ENCODE peak calls at places on chromosomes 12 and 14, in four cellular contexts. R is fibroblast of mammary gland, D is HCEC 1CT, Q is M059J. N is an unnamed sample.

GRCh38 chr12:117261267-117261666 is 71.0 kb upstream of the FBXO21 start:
- DNase-seq in R (peak), Q (peak), D (peak), N (peak)

GRCh38 chr12:3607821-3608220 is 116.8 kb downstream of the PRMT8 start:
- DNase-seq in D (no peak), R (no peak), Q (no peak), N (no peak)

GRCh38 chr12:101935769-101936741 is 58.7 kb downstream of the DRAM1 start:
- DNase-seq in R (peak), D (peak), Q (peak), N (peak)

GRCh38 chr12:10223208-10223607 is 10.5 kb downstream of the GABARAPL1 start:
- DNase-seq in D (no peak), Q (no peak), R (no peak), N (no peak)

GRCh38 chr12:51000245-51000644 is 25.9 kb downstream of the SLC11A2 start:
- DNase-seq in Q (peak), R (peak), D (peak), N (peak)

GRCh38 chr12:6915023-6915788 is 826 bp downstream of the ENO2 start:
- DNase-seq in R (no peak), D (no peak), Q (no peak), N (no peak)

GRCh38 chr14:84643438-84643837 is 886.5 kb upstream of the FLRT2 start:
- DNase-seq in Q (no peak), R (no peak), D (no peak), N (no peak)

GRCh38 chr12:55712700-55713415 is 3.0 kb upstream of the BLOC1S1 start:
- DNase-seq in Q (no peak), R (no peak), D (no peak), N (no peak)

GRCh38 chr14:94427016-94427613 is 25.5 kb downstream of the SERPINA11 start:
- DNase-seq in Q (no peak), D (no peak), R (no peak), N (no peak)

GRCh38 chr14:75539562-75540478 is 17.6 kb downstream of the BATF start:
- DNase-seq in Q (no peak), D (no peak), R (no peak), N (no peak)

GRCh38 chr12:122908915-122909314 is 13.0 kb upstream of the VPS37B start:
- DNase-seq in R (no peak), Q (no peak), D (no peak), N (no peak)

GRCh38 chr12:128191380-128191779 is 75.6 kb upstream of the TMEM132C start:
- DNase-seq in Q (no peak), R (no peak), D (no peak), N (no peak)

GRCh38 chr14:92724516-92725340 is 23.7 kb downstream of the LGMN start:
- DNase-seq in D (no peak), Q (no peak), R (peak), N (no peak)

GRCh38 chr14:72788972-72789728 is 104.8 kb downstream of the DPF3 start:
- DNase-seq in Q (no peak), D (no peak), R (no peak), N (no peak)

GRCh38 chr14:76373456-76373855 is 2.5 kb upstream of the ESRRB start:
- DNase-seq in D (no peak), R (no peak), Q (no peak), N (no peak)

GRCh38 chr14:21308479-21309237 is 28.8 kb downstream of the RPGRIP1 start:
- DNase-seq in D (peak), Q (peak), R (peak), N (peak)

GRCh38 chr14:74085047-74085637 is 386 bp downstream of the LIN52 start:
- DNase-seq in D (peak), Q (peak), R (peak), N (peak)

GRCh38 chr12:31861360-31861759 is 97.9 kb upstream of the RESF1 start:
- DNase-seq in D (no peak), R (no peak), Q (no peak), N (no peak)

GRCh38 chr14:100192250-100192671 is 32.8 kb upstream of the DEGS2 start:
- DNase-seq in R (no peak), Q (no peak), D (no peak), N (no peak)

GRCh38 chr12:92144045-92144630 is 1.5 kb downstream of the BTG1 start:
- DNase-seq in Q (peak), R (peak), D (peak), N (peak)

GRCh38 chr12:7144414-7145120 is 14.4 kb downstream of the CLSTN3 start:
- DNase-seq in Q (peak), R (peak), D (peak), N (peak)

GRCh38 chr12:21666722-21667121 is 9.1 kb upstream of the LDHB start:
- DNase-seq in R (no peak), D (peak), Q (peak), N (no peak)

GRCh38 chr12:16950041-16950677 is 344.2 kb upstream of the LMO3 start:
- DNase-seq in R (no peak), Q (no peak), D (no peak), N (no peak)

GRCh38 chr12:58099476-58099875 is 158.1 kb downstream of the ATP23 start:
- DNase-seq in R (no peak), D (no peak), Q (peak), N (no peak)

GRCh38 chr12:108840605-108841328 is 16.6 kb downstream of the SSH1 start:
- DNase-seq in Q (peak), R (peak), D (peak), N (no peak)

GRCh38 chr14:85313801-85314207 is 216.1 kb upstream of the FLRT2 start:
- DNase-seq in Q (no peak), D (peak), R (no peak), N (peak)

GRCh38 chr12:116432321-116432750 is 126.8 kb upstream of the MAP1LC3B2 start:
- DNase-seq in Q (peak), R (peak), D (no peak), N (peak)

GRCh38 chr12:124923906-124924734 is 9.7 kb upstream of the UBC start:
- DNase-seq in Q (peak), D (peak), R (peak), N (peak)

GRCh38 chr12:131089526-131090253 is 136.0 kb downstream of the ADGRD1 start:
- DNase-seq in D (no peak), R (no peak), Q (no peak), N (no peak)

GRCh38 chr12:57756406-57757341 is 1.8 kb downstream of the MARCHF9 start:
- DNase-seq in D (peak), R (no peak), Q (no peak), N (peak)

GRCh38 chr14:68797180-68797670 is 4.4 kb upstream of the ZFP36L1 start:
- DNase-seq in D (no peak), R (no peak), Q (peak), N (peak)

GRCh38 chr12:113195598-113195997 is 10.1 kb downstream of the RITA1 start:
- DNase-seq in Q (no peak), R (no peak), D (no peak), N (no peak)

GRCh38 chr12:90237841-90238240 is 529.2 kb upstream of the ATP2B1 start:
- DNase-seq in Q (no peak), R (no peak), D (no peak), N (no peak)

GRCh38 chr12:5745251-5745888 is 199.7 kb downstream of the ANO2 start:
- DNase-seq in D (no peak), R (peak), Q (peak), N (peak)

GRCh38 chr12:66140726-66141125 is 10.2 kb upstream of the LLPH start:
- DNase-seq in Q (peak), D (peak), R (no peak), N (no peak)

GRCh38 chr14:36690301-36691020 is 28.8 kb downstream of the PAX9 start:
- DNase-seq in Q (peak), R (peak), D (peak), N (no peak)

GRCh38 chr14:63542231-63542999 is 762 bp downstream of the PPP2R5E start:
- DNase-seq in D (peak), Q (peak), R (no peak), N (peak)